ENCODE peak calls at places on chromosomes 16 and 17, in nine cellular contexts. One of them, this sample, is unnamed.

GRCh38 chr17:77498875-77499698 is 358.3 kb downstream of the SEC14L1 start:
- DNase-seq in iPS-NIHi11: peak
- DNase-seq in dorsolateral prefrontal cortex: no peak
- DNase-seq in ACHN: no peak
- DNase-seq in tibial artery: no peak
- DNase-seq in ovary: no peak
- DNase-seq in BJ: no peak
- DNase-seq in HT1080: no peak
- DNase-seq in T47D: no peak
- DNase-seq in this sample: peak

GRCh38 chr17:82645516-82645915 is 2.7 kb downstream of the WDR45B start:
- DNase-seq in iPS-NIHi11: no peak
- DNase-seq in dorsolateral prefrontal cortex: no peak
- DNase-seq in ACHN: peak
- DNase-seq in tibial artery: no peak
- DNase-seq in ovary: no peak
- DNase-seq in BJ: no peak
- DNase-seq in HT1080: no peak
- DNase-seq in T47D: no peak
- DNase-seq in this sample: no peak

GRCh38 chr17:42984486-42984885 is 4.1 kb downstream of the RUNDC1 start:
- DNase-seq in iPS-NIHi11: no peak
- DNase-seq in dorsolateral prefrontal cortex: no peak
- DNase-seq in ACHN: no peak
- DNase-seq in tibial artery: no peak
- DNase-seq in ovary: no peak
- DNase-seq in BJ: no peak
- DNase-seq in HT1080: no peak
- DNase-seq in T47D: no peak
- DNase-seq in this sample: no peak

GRCh38 chr17:8225813-8226535 is 15.6 kb upstream of the AURKB start:
- DNase-seq in iPS-NIHi11: no peak
- DNase-seq in dorsolateral prefrontal cortex: peak
- DNase-seq in ACHN: peak
- DNase-seq in tibial artery: peak
- DNase-seq in ovary: peak
- DNase-seq in BJ: no peak
- DNase-seq in HT1080: peak
- DNase-seq in T47D: no peak
- DNase-seq in this sample: no peak

GRCh38 chr16:3175157-3176153 is 12.5 kb upstream of the OR1F1 start:
- DNase-seq in iPS-NIHi11: peak
- DNase-seq in dorsolateral prefrontal cortex: no peak
- DNase-seq in ACHN: peak
- DNase-seq in tibial artery: no peak
- DNase-seq in ovary: no peak
- DNase-seq in BJ: no peak
- DNase-seq in HT1080: peak
- DNase-seq in T47D: no peak
- DNase-seq in this sample: no peak

GRCh38 chr17:19555746-19556145 is 22.1 kb downstream of the SLC47A1 start:
- DNase-seq in iPS-NIHi11: no peak
- DNase-seq in dorsolateral prefrontal cortex: no peak
- DNase-seq in ACHN: no peak
- DNase-seq in tibial artery: no peak
- DNase-seq in ovary: no peak
- DNase-seq in BJ: no peak
- DNase-seq in HT1080: no peak
- DNase-seq in T47D: no peak
- DNase-seq in this sample: no peak

GRCh38 chr17:33127706-33128105 is 136.1 kb downstream of the SPACA3 start:
- DNase-seq in iPS-NIHi11: no peak
- DNase-seq in dorsolateral prefrontal cortex: peak
- DNase-seq in ACHN: no peak
- DNase-seq in tibial artery: no peak
- DNase-seq in ovary: no peak
- DNase-seq in BJ: no peak
- DNase-seq in HT1080: peak
- DNase-seq in T47D: no peak
- DNase-seq in this sample: no peak

GRCh38 chr17:33240397-33240796 is 52.7 kb downstream of the ASIC2 start:
- DNase-seq in iPS-NIHi11: no peak
- DNase-seq in dorsolateral prefrontal cortex: no peak
- DNase-seq in ACHN: no peak
- DNase-seq in tibial artery: no peak
- DNase-seq in ovary: no peak
- DNase-seq in BJ: no peak
- DNase-seq in HT1080: no peak
- DNase-seq in T47D: no peak
- DNase-seq in this sample: no peak

GRCh38 chr17:55710829-55711496 is 11.7 kb downstream of the TMEM100 start:
- DNase-seq in iPS-NIHi11: no peak
- DNase-seq in dorsolateral prefrontal cortex: no peak
- DNase-seq in ACHN: no peak
- DNase-seq in tibial artery: no peak
- DNase-seq in ovary: no peak
- DNase-seq in BJ: no peak
- DNase-seq in HT1080: no peak
- DNase-seq in T47D: no peak
- DNase-seq in this sample: no peak

GRCh38 chr16:22705799-22706198 is 108.2 kb upstream of the HS3ST2 start:
- DNase-seq in iPS-NIHi11: no peak
- DNase-seq in dorsolateral prefrontal cortex: no peak
- DNase-seq in ACHN: no peak
- DNase-seq in tibial artery: no peak
- DNase-seq in ovary: no peak
- DNase-seq in BJ: no peak
- DNase-seq in HT1080: no peak
- DNase-seq in T47D: no peak
- DNase-seq in this sample: no peak

GRCh38 chr17:64226132-64226531 is 36.9 kb downstream of the TEX2 start:
- DNase-seq in iPS-NIHi11: no peak
- DNase-seq in dorsolateral prefrontal cortex: no peak
- DNase-seq in ACHN: no peak
- DNase-seq in tibial artery: no peak
- DNase-seq in ovary: no peak
- DNase-seq in BJ: no peak
- DNase-seq in HT1080: no peak
- DNase-seq in T47D: no peak
- DNase-seq in this sample: no peak